ENCODE peak calls at places on chromosome 3, in ten cellular contexts. S is stomach, I is spleen, U is endothelial cell of umbilical vein, P is HCT116, L is sigmoid colon, C is HepG2, B is Panc1, D is GM12878, R is HL-60. A is an unnamed sample.

GRCh38 chr3:94417963-94418455 is 355.1 kb downstream of the NSUN3 start:
- DNase-seq in S (no peak), I (peak; percentile 58), U (no peak), P (no peak), L (no peak), C (no peak), B (no peak), D (no peak), R (no peak), A (no peak)

GRCh38 chr3:116579843-116580242 is 129.7 kb upstream of the TUSC7 start:
- DNase-seq in S (no peak), I (no peak), U (no peak), P (no peak), L (no peak), C (peak; percentile 1), B (no peak), D (no peak), R (no peak), A (no peak)

GRCh38 chr3:33331414-33331813 is 54.2 kb downstream of the FBXL2 start:
- DNase-seq in S (no peak), I (no peak), U (no peak), P (no peak), L (no peak), C (no peak), B (no peak), D (no peak), R (no peak), A (no peak)

GRCh38 chr3:5187920-5188418 is 462 bp downstream of the EDEM1 start:
- DNase-seq in S (no peak), I (peak; percentile 94), U (no peak), P (no peak), L (peak; percentile 74), C (no peak), B (no peak), D (no peak), R (no peak), A (no peak)

GRCh38 chr3:127722104-127722784 is 49.5 kb downstream of the ABTB1 start:
- DNase-seq in S (no peak), I (peak; percentile 61), U (no peak), P (no peak), L (peak; percentile 29), C (no peak), B (no peak), D (no peak), R (no peak), A (no peak)

GRCh38 chr3:100044369-100044768 is 69.9 kb downstream of the FILIP1L start:
- DNase-seq in S (no peak), I (no peak), U (no peak), P (no peak), L (no peak), C (no peak), B (no peak), D (peak; percentile 67), R (peak; percentile 14), A (no peak)

GRCh38 chr3:138976047-138976446 is 29.0 kb downstream of the FOXL2NB start:
- DNase-seq in S (no peak), I (no peak), U (no peak), P (no peak), L (no peak), C (no peak), B (no peak), D (no peak), R (no peak), A (no peak)

GRCh38 chr3:158148218-158148617 is 38.3 kb downstream of the RSRC1 start:
- DNase-seq in S (no peak), I (no peak), U (no peak), P (no peak), L (no peak), C (no peak), B (no peak), D (no peak), R (no peak), A (no peak)

GRCh38 chr3:28228623-28229022 is 12.8 kb upstream of the CMC1 start:
- DNase-seq in S (no peak), I (no peak), U (no peak), P (no peak), L (no peak), C (no peak), B (no peak), D (no peak), R (no peak), A (no peak)

GRCh38 chr3:123447749-123448502 is 964 bp downstream of the ADCY5 start:
- DNase-seq in S (peak; percentile 32), I (no peak), U (no peak), P (no peak), L (no peak), C (no peak), B (no peak), D (no peak), R (no peak), A (no peak)

GRCh38 chr3:122776675-122777074 is 17.0 kb downstream of the HSPBAP1 start:
- DNase-seq in S (no peak), I (no peak), U (no peak), P (no peak), L (no peak), C (no peak), B (no peak), D (no peak), R (no peak), A (no peak)

GRCh38 chr3:134056464-134056891 is 26.8 kb upstream of the SLCO2A1 start:
- DNase-seq in S (peak; percentile 24), I (peak; percentile 48), U (peak; percentile 20), P (no peak), L (no peak), C (no peak), B (no peak), D (no peak), R (no peak), A (no peak)

GRCh38 chr3:115475178-115476041 is 147.9 kb upstream of the GAP43 start:
- DNase-seq in S (no peak), I (no peak), U (no peak), P (no peak), L (no peak), C (no peak), B (no peak), D (no peak), R (no peak), A (no peak)

GRCh38 chr3:124986153-124987143 is 51.9 kb upstream of the MUC13 start:
- DNase-seq in S (no peak), I (no peak), U (peak; percentile 52), P (peak; percentile 91), L (no peak), C (no peak), B (no peak), D (no peak), R (no peak), A (no peak)

GRCh38 chr3:39150170-39150802 is 3.1 kb downstream of the CSRNP1 start:
- DNase-seq in S (no peak), I (no peak), U (peak; percentile 70), P (no peak), L (no peak), C (no peak), B (no peak), D (no peak), R (no peak), A (no peak)

GRCh38 chr3:195162033-195162669 is 108.8 kb downstream of the XXYLT1 start:
- DNase-seq in S (no peak), I (peak; percentile 91), U (peak; percentile 99), P (no peak), L (no peak), C (peak; percentile 92), B (no peak), D (no peak), R (no peak), A (no peak)
- TF ChIP-seq POLR2AphosphoS5 in S (peak; percentile 11), I (peak; percentile 94), U (peak; percentile 98), P (no peak), L (peak; percentile 36), C (peak; percentile 46), B (no peak), D (peak; percentile 25), R (no peak), A (no peak)

GRCh38 chr3:64815195-64815627 is 127.4 kb upstream of the ADAMTS9 start:
- DNase-seq in S (no peak), I (no peak), U (no peak), P (no peak), L (no peak), C (no peak), B (no peak), D (no peak), R (no peak), A (no peak)
- TF ChIP-seq POLR2AphosphoS5 in S (peak; percentile 46), I (no peak), U (no peak), P (no peak), L (peak; percentile 31), C (no peak), B (no peak), D (no peak), R (no peak), A (no peak)

DNA sequence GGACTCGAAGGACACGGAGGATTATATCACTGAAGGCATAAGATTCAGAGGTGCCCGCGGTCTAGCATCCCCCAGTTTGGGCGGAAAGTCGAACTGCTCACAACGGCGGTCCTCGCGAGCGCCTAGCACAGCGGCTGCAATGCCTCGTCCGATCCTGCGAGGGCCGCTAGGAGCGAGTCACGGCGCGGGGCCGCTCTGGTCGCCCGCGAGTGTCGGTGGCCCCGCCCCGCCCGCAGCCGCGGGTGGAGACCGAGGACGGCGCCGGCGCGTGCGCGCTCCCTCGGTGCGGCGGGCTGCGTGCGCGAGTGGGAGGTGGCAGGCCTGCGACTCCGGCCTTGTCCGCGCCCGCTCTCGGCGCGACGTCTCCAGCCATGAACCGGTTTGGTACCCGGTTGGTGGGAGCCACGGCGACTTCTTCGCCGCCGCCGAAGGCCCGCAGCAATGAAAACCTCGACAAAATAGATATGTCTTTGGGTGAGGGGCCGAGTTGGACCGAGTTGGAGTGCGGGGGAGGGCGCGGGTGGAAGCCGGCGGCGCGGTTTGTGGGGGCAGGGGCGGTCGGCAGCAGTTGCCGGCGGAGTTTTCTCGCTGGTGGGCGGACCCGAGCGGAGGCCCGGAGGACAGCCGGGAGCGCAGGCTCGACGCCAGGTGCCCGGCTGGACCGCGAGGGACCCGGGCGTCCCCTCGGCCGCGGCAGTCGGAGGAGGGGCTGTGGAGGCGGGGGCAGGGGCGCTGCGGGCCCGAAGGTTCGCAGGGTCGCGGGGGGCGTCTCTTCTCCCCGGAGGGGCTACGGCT is at the start of gene FYTTD1:
- DNase-seq in S (peak; percentile 94), I (peak; percentile 99), U (peak; percentile 87), P (peak; percentile 61), L (peak; percentile 95), C (peak; percentile 50), B (no peak), D (no peak), R (peak; percentile 57), A (peak; percentile 81)
- TF ChIP-seq POLR2AphosphoS5 in S (peak; percentile 84), I (peak; percentile 88), U (peak; percentile 73), P (peak; percentile 83), L (peak; percentile 94), C (peak; percentile 49), B (peak; percentile 73), D (no peak), R (no peak), A (peak; percentile 71)

DNA sequence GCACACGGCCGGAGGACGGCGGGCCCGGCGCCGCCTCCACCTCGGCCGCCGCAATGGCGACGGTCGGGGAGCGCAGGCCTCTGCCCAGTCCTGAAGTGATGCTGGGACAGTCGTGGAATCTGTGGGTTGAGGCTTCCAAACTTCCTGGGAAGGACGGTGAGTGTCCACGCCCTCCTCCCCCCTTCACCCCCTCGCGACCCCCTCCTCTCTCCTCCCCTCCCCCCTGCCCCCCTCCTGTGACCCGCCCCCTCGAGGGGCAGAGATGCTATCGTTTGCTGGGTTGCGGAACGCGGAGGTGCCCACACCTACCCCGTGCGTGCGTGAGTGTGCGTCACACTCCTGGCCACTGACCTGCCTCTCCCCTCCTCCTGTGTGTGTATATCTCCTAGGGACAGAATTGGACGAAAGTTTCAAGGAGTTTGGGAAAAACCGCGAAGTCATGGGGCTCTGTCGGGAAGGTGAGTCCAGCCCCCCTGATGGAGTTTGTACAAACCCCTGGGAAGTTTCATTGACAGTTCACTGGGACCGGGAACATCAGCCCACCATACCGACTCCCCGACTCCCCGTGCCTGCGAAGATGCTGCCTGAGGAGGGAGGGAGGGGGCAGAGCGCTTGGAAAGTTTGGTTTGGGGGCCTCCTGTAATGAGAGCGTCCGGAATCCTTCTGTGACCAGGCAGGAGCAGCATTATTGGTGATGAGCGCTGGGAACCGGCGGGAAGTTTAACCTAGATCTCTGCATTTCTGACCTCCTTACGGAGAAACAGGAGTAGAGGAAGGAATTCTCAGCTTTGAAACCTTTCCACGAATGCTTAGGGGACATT is 795 bp upstream of the SCAANT1 start:
- DNase-seq in S (peak; percentile 76), I (peak; percentile 91), U (peak; percentile 43), P (peak; percentile 32), L (peak; percentile 92), C (peak; percentile 21), B (no peak), D (no peak), R (no peak), A (no peak)
- TF ChIP-seq POLR2AphosphoS5 in S (peak; percentile 48), I (peak; percentile 33), U (no peak), P (no peak), L (peak; percentile 45), C (no peak), B (no peak), D (no peak), R (no peak), A (no peak)

A was measured in GM12891.